ENCODE peak calls at places on chromosomes 11 and 22, in five cellular contexts. T, C, D, O and X are unnamed samples. For H3K4me1, the result is how much of the 10 kb centered on the place peaks cover.

GRCh38 chr11:48170840-48171233 is 45.8 kb upstream of the OR4B1 start:
- DNase-seq in C (no peak), T (peak), D (no peak), O (no peak), X (peak)

GRCh38 chr11:60363542-60364525 is 14.5 kb upstream of the MS4A7 start:
- DNase-seq in D (no peak), C (peak), O (no peak), T (peak), X (peak)

GRCh38 chr22:20035375-20036084 is 14.6 kb downstream of the TANGO2 start:
- DNase-seq in C (no peak), T (no peak), O (no peak), D (no peak), X (no peak)

GRCh38 chr11:107928767-107929507 is 689 bp downstream of the RAB39A start:
- DNase-seq in T (no peak), C (no peak), D (no peak), O (no peak), X (no peak)

GRCh38 chr11:64880240-64881001 is 2.0 kb upstream of the EHD1 start:
- DNase-seq in T (peak), C (no peak), D (no peak), O (no peak), X (no peak)

GRCh38 chr11:120256178-120256577 is 16.2 kb downstream of the POU2F3 start:
- DNase-seq in T (no peak), O (no peak), D (no peak), C (no peak), X (no peak)

GRCh38 chr11:66881927-66882452 is 25.1 kb downstream of the LRFN4 start:
- DNase-seq in T (no peak), D (no peak), O (no peak), C (no peak), X (no peak)

GRCh38 chr22:46537221-46537945 is at the start of gene CELSR1:
- DNase-seq in C (no peak), O (no peak), D (peak), T (no peak), X (no peak)

GRCh38 chr11:62727007-62727832 is at the start of gene HNRNPUL2:
- DNase-seq in C (peak), T (peak), O (peak), D (peak), X (peak)

GRCh38 chr11:62725686-62726085 is 1.6 kb downstream of the HNRNPUL2 start:
- DNase-seq in C (no peak), T (no peak), O (no peak), D (no peak), X (no peak)

GRCh38 chr11:62724171-62724570 is 3.1 kb downstream of the HNRNPUL2 start:
- DNase-seq in T (no peak), O (peak), C (no peak), D (no peak), X (no peak)

GRCh38 chr11:62726156-62727006 is 876 bp downstream of the HNRNPUL2 start:
- DNase-seq in D (no peak), T (no peak), C (no peak), O (peak), X (no peak)

GRCh38 chr11:62727833-62728721 is at the start of gene TTC9C:
- DNase-seq in T (peak), O (peak), D (peak), C (peak), X (peak)
- H3K4me1 ChIP-seq in T (under half), O (under half), D (under half), C (under half), X (under half)

GRCh38 chr11:14764899-14765527 is 121.4 kb downstream of the PDE3B start:
- DNase-seq in T (peak), D (no peak), O (no peak), C (no peak), X (no peak)
- H3K4me3 ChIP-seq in T (no peak), D (no peak), O (no peak), C (no peak), X (peak)

GRCh38 chr11:119048644-119049043 is 8.4 kb downstream of the HYOU1 start:
- DNase-seq in D (no peak), C (no peak), O (no peak), T (no peak), X (no peak)
- H3K4me1 ChIP-seq in D (under half), C (under half), O (under half), T (under half), X (under half)

GRCh38 chr11:92557848-92558247 is 333.2 kb downstream of the FAT3 start:
- DNase-seq in T (no peak), D (no peak), O (no peak), C (no peak), X (no peak)
- H3K4me3 ChIP-seq in T (no peak), D (no peak), O (no peak), C (no peak), X (no peak)

DNA sequence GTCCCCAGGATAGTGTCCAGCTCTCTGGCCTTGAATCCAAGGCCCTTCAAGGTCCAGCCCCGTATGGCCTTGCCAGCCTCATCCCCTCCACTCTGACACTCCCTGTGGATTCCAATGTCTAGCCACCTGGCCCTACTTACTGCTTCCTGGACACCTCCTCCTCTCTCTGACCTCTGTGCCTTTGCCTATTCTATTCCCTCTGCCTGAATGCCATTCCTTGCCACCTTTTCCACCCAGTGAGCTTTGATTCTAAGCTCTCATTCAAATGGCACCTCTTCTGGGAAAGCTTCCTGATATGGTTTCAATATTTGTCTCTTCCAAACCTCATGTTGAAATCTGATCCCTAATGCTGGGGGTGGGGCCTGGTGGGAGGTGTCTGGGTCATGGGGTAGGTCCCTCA is 31.9 kb upstream of the TTLL12 start:
- DNase-seq in T (no peak), C (no peak), D (no peak), O (no peak), X (no peak)
- H3K4me1 ChIP-seq in T (under half), C (under half), D (under half), O (under half), X (under half)

GRCh38 chr22:29605236-29605850 is 1.9 kb downstream of the NF2 start:
- DNase-seq in D (no peak), O (no peak), C (no peak), T (no peak), X (no peak)

GRCh38 chr22:29607426-29607825 is 4.0 kb downstream of the NF2 start:
- DNase-seq in D (no peak), C (no peak), T (no peak), O (no peak), X (no peak)

GRCh38 chr22:29600846-29601245 is 2.6 kb upstream of the NF2 start:
- DNase-seq in O (no peak), C (no peak), T (no peak), D (no peak), X (no peak)

GRCh38 chr22:29606320-29606719 is 2.9 kb downstream of the NF2 start:
- DNase-seq in D (no peak), T (no peak), C (no peak), O (no peak), X (no peak)

DNA sequence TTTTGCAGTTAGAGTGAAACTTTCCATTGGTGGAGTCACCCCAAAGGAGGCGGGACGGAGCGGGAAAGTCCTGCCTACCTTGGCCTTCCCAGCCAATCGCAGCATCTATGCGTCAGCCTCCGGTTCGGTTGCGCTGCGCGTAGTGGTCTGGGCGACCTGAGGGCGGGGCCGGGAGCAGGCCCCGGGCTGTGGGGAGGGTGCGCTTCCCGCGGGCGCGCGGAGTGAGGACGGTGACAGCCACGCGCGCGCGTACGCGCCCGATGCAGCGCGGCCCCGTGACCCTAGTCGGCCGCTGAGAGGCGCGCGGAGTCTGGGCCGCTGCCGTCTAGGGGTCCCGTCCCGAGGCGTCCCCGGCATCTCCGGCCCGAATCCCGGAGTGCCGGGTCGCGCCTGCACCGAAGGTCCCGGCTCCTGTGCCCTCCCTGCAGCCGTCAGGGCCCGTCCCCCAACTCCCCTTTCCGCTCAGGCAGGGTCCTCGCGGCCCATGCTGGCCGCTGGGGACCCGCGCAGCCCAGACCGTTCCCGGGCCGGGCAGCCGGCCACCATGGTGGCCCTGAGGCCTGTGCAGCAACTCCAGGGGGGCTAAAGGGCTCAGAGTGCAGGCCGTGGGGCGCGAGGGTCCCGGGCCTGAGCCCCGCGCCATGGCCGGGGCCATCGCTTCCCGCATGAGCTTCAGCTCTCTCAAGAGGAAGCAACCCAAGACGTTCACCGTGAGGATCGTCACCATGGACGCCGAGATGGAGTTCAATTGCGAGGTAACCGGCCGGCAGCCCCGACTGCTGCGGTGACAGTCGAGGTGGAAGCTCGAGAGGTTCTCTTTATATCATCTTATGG is at the start of gene NF2:
- DNase-seq in O (peak), D (peak), T (peak), C (peak), X (peak)
- H3K4me3 ChIP-seq in O (peak), D (peak), T (peak), C (peak), X (peak)

DNA sequence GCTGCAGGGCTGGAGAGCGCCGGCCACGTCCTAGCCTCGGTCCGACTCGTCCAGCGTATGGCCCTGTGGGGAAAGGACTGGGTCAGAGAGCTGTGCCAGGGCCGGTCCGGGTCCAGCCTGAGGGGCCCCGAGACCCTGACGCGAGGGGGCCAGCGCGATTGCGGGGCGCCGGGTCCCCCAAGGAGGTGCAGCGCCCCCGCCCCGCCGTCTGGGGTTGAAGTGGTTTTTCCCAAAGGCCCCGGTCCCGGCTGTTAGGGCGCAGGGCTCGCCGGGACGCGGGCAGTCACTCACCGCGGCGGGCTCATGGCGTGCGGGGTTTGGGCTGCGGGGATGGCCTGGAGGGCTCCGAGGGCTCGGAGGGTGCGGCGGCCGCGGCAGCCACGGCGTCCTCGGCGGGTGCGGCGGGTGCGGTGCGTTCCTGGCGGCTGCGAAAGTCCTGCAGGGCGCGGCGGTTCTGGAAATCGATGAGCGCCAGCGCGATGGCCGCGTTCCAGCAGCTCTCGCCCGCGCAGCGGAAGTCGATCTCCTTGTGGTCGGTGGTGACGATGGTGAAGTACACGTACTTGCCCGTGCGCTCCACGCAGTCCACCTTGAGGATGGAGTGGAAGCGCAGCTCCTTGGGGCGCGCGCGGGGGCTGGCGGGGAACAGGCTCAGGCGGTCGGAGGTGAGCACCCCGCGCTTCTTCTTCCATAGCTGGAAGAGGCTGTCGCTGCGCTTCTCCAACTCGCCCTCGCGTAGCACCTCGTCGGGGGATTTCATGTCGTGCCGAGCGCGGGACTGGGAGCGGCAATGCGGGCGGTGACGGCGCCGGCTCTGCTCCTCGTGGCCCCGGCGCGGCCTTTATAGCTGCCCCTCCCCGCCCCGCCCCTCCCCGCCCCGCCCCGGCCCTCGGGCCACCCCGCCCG is at the start of gene PHLDA2:
- DNase-seq in C (no peak), D (peak), O (peak), T (peak), X (peak)
- H3K4me1 ChIP-seq in C (under half), D (under half), O (under half), T (under half), X (under half)